ENCODE peak calls at places on chromosomes 1 and 21, in six cellular contexts. S is GM10248, U is thoracic aorta, A is Caco-2, C is A549, I is AG09309. B is an unnamed sample.
A peak's percentile ranks its signal among the peaks of the same experiment; 100 is the strongest.

GRCh38 chr1:179369751-179370341 is 4.1 kb downstream of the AXDND1 start:
- DNase-seq in S (peak; percentile 64), U (no peak), A (peak; percentile 62), C (peak; percentile 62), I (peak; percentile 39), B (peak; percentile 33)

GRCh38 chr1:8571200-8571984 is 246.0 kb downstream of the RERE start:
- DNase-seq in S (no peak), U (no peak), A (peak; percentile 51), C (no peak), I (peak; percentile 14), B (no peak)

GRCh38 chr1:29712801-29713200 is 476.5 kb downstream of the PTPRU start:
- DNase-seq in S (no peak), U (no peak), A (no peak), C (no peak), I (no peak), B (no peak)

GRCh38 chr1:8090241-8090702 is 64.2 kb upstream of the ERRFI1 start:
- DNase-seq in S (no peak), U (no peak), A (no peak), C (no peak), I (peak; percentile 97), B (no peak)

GRCh38 chr1:3727042-3727824 is 25.0 kb upstream of the CCDC27 start:
- DNase-seq in S (peak; percentile 80), U (no peak), A (no peak), C (peak; percentile 75), I (no peak), B (peak; percentile 58)

GRCh38 chr1:227449051-227449450 is 114.3 kb upstream of the ZNF678 start:
- DNase-seq in S (peak; percentile 52), U (no peak), A (peak; percentile 41), C (no peak), I (no peak), B (peak; percentile 27)

GRCh38 chr21:35988396-35989140 is 71.8 kb downstream of the SETD4 start:
- DNase-seq in S (no peak), U (no peak), A (no peak), C (no peak), I (no peak), B (no peak)

GRCh38 chr1:236850077-236850476 is 55.0 kb downstream of the MTR start:
- DNase-seq in S (no peak), U (no peak), A (no peak), C (no peak), I (no peak), B (no peak)

GRCh38 chr1:51627672-51628071 is 10.8 kb downstream of the OSBPL9 start:
- DNase-seq in S (peak; percentile 35), U (no peak), A (peak; percentile 49), C (no peak), I (no peak), B (no peak)

GRCh38 chr1:234862944-234863515 is 253.1 kb upstream of the IRF2BP2 start:
- DNase-seq in S (no peak), U (peak; percentile 56), A (no peak), C (no peak), I (no peak), B (peak; percentile 43)

GRCh38 chr1:55727010-55727409 is 511.8 kb upstream of the USP24 start:
- DNase-seq in S (no peak), U (no peak), A (no peak), C (no peak), I (no peak), B (no peak)

GRCh38 chr1:33429846-33430750 is 797 bp downstream of the PHC2 start:
- DNase-seq in S (no peak), U (no peak), A (peak; percentile 24), C (peak; percentile 5), I (no peak), B (no peak)

GRCh38 chr1:147771216-147772125 is 11.1 kb upstream of the GJA5 start:
- DNase-seq in S (no peak), U (peak; percentile 43), A (no peak), C (no peak), I (no peak), B (peak; percentile 54)

GRCh38 chr1:233244183-233244582 is 51.3 kb downstream of the PCNX2 start:
- DNase-seq in S (no peak), U (no peak), A (peak; percentile 38), C (peak; percentile 35), I (peak; percentile 65), B (no peak)

GRCh38 chr1:26166719-26167281 is 2.0 kb downstream of the C1orf232 start:
- DNase-seq in S (no peak), U (no peak), A (no peak), C (no peak), I (no peak), B (no peak)

GRCh38 chr1:23244362-23244761 is 27.1 kb upstream of the HTR1D start:
- DNase-seq in S (no peak), U (no peak), A (no peak), C (no peak), I (no peak), B (no peak)

GRCh38 chr1:53606197-53607095 is 132.5 kb downstream of the GLIS1 start:
- DNase-seq in S (no peak), U (no peak), A (no peak), C (no peak), I (no peak), B (peak; percentile 60)

GRCh38 chr1:46288485-46289133 is 14.8 kb downstream of the LRRC41 start:
- DNase-seq in S (no peak), U (no peak), A (no peak), C (no peak), I (no peak), B (no peak)

GRCh38 chr1:77316006-77316405 is 34.2 kb downstream of the AK5 start:
- DNase-seq in S (no peak), U (no peak), A (no peak), C (no peak), I (peak; percentile 21), B (no peak)

GRCh38 chr1:114108741-114109255 is 44.9 kb downstream of the SYT6 start:
- DNase-seq in S (peak; percentile 56), U (no peak), A (no peak), C (no peak), I (no peak), B (no peak)

GRCh38 chr1:224616761-224617409 is 768 bp downstream of the CNIH3 start:
- DNase-seq in S (no peak), U (no peak), A (no peak), C (no peak), I (no peak), B (peak; percentile 53)

GRCh38 chr1:219340796-219341195 is 167.1 kb downstream of the LYPLAL1 start:
- DNase-seq in S (no peak), U (no peak), A (no peak), C (no peak), I (no peak), B (no peak)

GRCh38 chr1:93770640-93771039 is 89.0 kb upstream of the BCAR3 start:
- DNase-seq in S (no peak), U (no peak), A (no peak), C (no peak), I (no peak), B (peak; percentile 24)

GRCh38 chr21:45804809-45805313 is 161.3 kb downstream of the PCBP3 start:
- DNase-seq in S (no peak), U (no peak), A (no peak), C (no peak), I (no peak), B (no peak)

DNA sequence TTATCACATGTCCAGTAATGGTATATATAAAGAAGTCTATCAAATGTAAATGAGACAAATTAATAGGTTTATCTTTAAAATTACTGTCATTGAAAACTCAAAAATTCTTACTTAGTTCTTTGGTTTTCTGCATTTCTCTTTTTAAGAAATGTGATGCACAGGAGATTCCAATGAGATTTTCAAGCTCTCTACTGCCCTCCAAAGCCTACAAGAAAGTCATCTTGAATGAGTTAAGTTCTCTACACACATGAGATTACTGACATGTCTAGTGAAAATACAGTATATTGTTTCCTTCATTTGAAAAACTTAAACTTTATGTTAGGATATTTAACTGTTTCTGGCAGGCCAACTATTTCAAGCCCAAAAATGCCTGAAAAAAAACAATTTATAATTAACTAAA is 68.8 kb downstream of the ITGB3BP start:
- DNase-seq in S (no peak), U (no peak), A (no peak), C (no peak), I (no peak), B (no peak)
- TF ChIP-seq CTCF in S (no peak), U (no peak), A (peak; percentile 6), C (peak; percentile 17), I (peak; percentile 32), B (peak; percentile 2)

GRCh38 chr1:41795205-41795762 is 123.4 kb downstream of the HIVEP3 start:
- DNase-seq in S (no peak), U (no peak), A (no peak), C (no peak), I (no peak), B (no peak)
- TF ChIP-seq CTCF in S (no peak), U (no peak), A (peak; percentile 15), C (peak; percentile 43), I (peak; percentile 55), B (no peak)

GRCh38 chr1:42479621-42480020 is 16.5 kb downstream of the CCDC30 start:
- DNase-seq in S (no peak), U (no peak), A (no peak), C (peak; percentile 32), I (no peak), B (peak; percentile 3)
- TF ChIP-seq CTCF in S (no peak), U (no peak), A (no peak), C (no peak), I (no peak), B (no peak)

DNA sequence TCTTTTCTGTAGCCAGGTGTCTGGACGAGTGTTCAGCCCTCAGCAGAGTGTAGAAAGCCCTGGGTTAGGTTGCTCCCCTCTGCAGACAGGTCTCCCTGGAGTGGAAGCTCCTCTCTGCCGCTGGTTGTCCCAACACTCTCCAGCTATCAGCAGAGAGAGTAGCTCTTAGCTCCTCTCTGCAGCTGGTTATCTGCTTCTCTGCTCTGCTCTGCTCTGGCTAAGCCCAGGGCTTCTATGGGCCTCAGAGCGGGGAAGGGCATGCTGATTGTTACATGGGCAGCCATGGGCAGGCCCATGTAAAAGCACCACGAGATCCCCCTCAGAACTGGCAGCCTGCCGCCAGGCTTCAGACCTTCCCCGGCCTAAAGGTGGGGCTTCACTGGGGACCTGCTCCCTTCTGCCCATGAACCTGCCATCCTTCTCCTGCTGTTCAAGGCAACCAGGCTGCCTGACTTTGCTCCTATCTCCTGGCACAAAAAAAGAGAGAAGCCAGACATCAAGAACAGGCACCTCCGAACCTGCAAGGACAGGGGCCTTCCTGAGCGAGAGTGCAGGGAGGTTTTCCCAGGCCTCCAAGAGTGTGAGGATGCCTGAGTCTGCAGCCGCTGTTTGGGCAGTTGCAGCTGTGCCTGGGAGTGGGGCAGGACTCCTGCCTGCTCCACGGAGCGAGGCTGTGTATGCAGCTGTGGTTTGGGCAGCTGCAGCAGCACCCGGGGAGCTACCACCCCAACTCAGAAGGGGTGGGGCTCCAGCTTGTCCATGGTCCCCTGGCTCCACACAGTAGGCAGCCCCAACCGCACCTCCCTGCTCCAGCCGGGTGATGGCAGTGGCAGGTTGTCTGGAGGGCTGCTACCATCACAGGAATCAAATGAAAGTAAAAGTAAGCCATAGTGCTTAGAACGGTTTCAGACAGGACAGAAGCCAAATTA is 973.7 kb downstream of the LTN1 start:
- DNase-seq in S (no peak), U (no peak), A (peak; percentile 5), C (no peak), I (no peak), B (no peak)
- TF ChIP-seq CTCF in S (peak; percentile 40), U (no peak), A (no peak), C (no peak), I (no peak), B (no peak)

B was measured in nephron progenitor cell.